ENCODE peak calls at places on chromosomes 11 and 22, in nine cellular contexts. B is activated CD4-positive, alpha-beta T cell treated with anti-CD3 and anti-CD28 coated beads for 4 hours; T is NCI-H1417 treated with DMSO at 0.1 percent for 48 hours; V is lung microvascular endothelial cell; N is Right ventricle myocardium superior; Z is stimulated activated CD8-positive, alpha-beta memory T cell treated with anti-CD3 and anti-CD28 coated beads, Interleukin-4, amount 100 ng/mL, for 1 hour; M is HS-27A; I is hippocampal formation; X is EL. E is an unnamed sample.

GRCh38 chr11:70490208-70490607 is 91.9 kb downstream of the CTTN start:
- DNase-seq in N (peak), I (no peak), B (no peak), V (no peak), T (no peak), M (no peak), Z (no peak), X (no peak), E (no peak)

GRCh38 chr22:50104149-50104548 is 14.3 kb downstream of the MOV10L1 start:
- DNase-seq in M (no peak), B (no peak), N (no peak), Z (no peak), X (no peak), T (no peak), I (no peak), V (no peak), E (no peak)

GRCh38 chr11:75450826-75451783 is 18.1 kb upstream of the KLHL35 start:
- DNase-seq in T (no peak), B (peak), M (no peak), I (no peak), V (no peak), Z (no peak), N (no peak), X (no peak), E (no peak)

GRCh38 chr11:123034587-123034986 is 27.3 kb downstream of the HSPA8 start:
- DNase-seq in X (no peak), M (no peak), T (no peak), V (no peak), N (no peak), Z (no peak), B (no peak), I (no peak), E (no peak)

GRCh38 chr22:23401111-23401909 is 178.8 kb downstream of the IGLL1 start:
- DNase-seq in B (no peak), Z (no peak), X (peak), I (no peak), N (no peak), T (no peak), M (peak), V (no peak), E (no peak)

GRCh38 chr22:41028841-41029240 is 63.6 kb upstream of the EP300 start:
- DNase-seq in N (no peak), M (no peak), T (no peak), X (peak), I (no peak), B (no peak), Z (no peak), V (peak), E (no peak)

GRCh38 chr22:17699696-17700330 is 61.3 kb downstream of the BCL2L13 start:
- DNase-seq in N (no peak), B (no peak), V (no peak), I (no peak), X (no peak), Z (no peak), M (no peak), T (no peak), E (no peak)

GRCh38 chr11:69918231-69918937 is 99.2 kb upstream of the FGF3 start:
- DNase-seq in M (no peak), V (no peak), I (no peak), X (no peak), N (peak), B (no peak), T (no peak), Z (no peak), E (no peak)

GRCh38 chr11:1123970-1124369 is 33.8 kb upstream of the MUC5AC start:
- DNase-seq in T (no peak), I (no peak), Z (no peak), V (no peak), M (no peak), N (no peak), B (no peak), X (no peak), E (no peak)

GRCh38 chr22:46582281-46582811 is 37.8 kb upstream of the GRAMD4 start:
- DNase-seq in B (no peak), X (no peak), T (no peak), Z (no peak), I (no peak), N (peak), M (no peak), V (no peak), E (no peak)

GRCh38 chr22:20400606-20401375 is 6.8 kb downstream of the ZNF74 start:
- DNase-seq in N (no peak), M (no peak), I (no peak), T (no peak), Z (no peak), X (no peak), V (no peak), B (no peak), E (no peak)

GRCh38 chr11:58965246-58965985 is 26.1 kb downstream of the GLYATL1 start:
- DNase-seq in T (no peak), I (no peak), N (no peak), B (no peak), V (no peak), X (peak), Z (no peak), M (peak), E (no peak)

GRCh38 chr22:38454011-38454360 is 1.0 kb downstream of the KCNJ4 start:
- DNase-seq in I (no peak), X (no peak), Z (no peak), T (no peak), B (no peak), V (no peak), M (no peak), N (no peak), E (no peak)

GRCh38 chr22:46649176-46650077 is 29.2 kb downstream of the GRAMD4 start:
- DNase-seq in Z (no peak), M (no peak), N (peak), I (no peak), T (no peak), X (no peak), V (no peak), B (no peak), E (no peak)

GRCh38 chr11:125070699-125071254 is 7.7 kb downstream of the SLC37A2 start:
- DNase-seq in V (peak), Z (no peak), X (peak), I (peak), M (no peak), N (peak), T (no peak), B (no peak), E (no peak)

GRCh38 chr11:118903204-118904015 is 19.7 kb downstream of the CXCR5 start:
- DNase-seq in M (no peak), B (no peak), X (no peak), V (no peak), T (no peak), I (no peak), Z (no peak), N (no peak), E (no peak)

GRCh38 chr11:125123947-125124633 is 12.7 kb upstream of the TMEM218 start:
- DNase-seq in X (peak), M (no peak), N (peak), V (peak), Z (no peak), I (peak), B (peak), T (no peak), E (no peak)

GRCh38 chr22:37146507-37147180 is 3.1 kb downstream of the IL2RB start:
- DNase-seq in M (no peak), V (no peak), I (no peak), N (peak), B (no peak), T (no peak), Z (no peak), X (no peak), E (no peak)

GRCh38 chr22:20458530-20459151 is 21.0 kb upstream of the SCARF2 start:
- DNase-seq in B (no peak), N (no peak), T (no peak), I (no peak), Z (no peak), X (no peak), V (no peak), M (no peak), E (no peak)

GRCh38 chr22:36415415-36416168 is 27.8 kb upstream of the MYH9 start:
- DNase-seq in T (no peak), B (no peak), N (no peak), X (peak), M (no peak), Z (no peak), V (no peak), I (no peak), E (no peak)

GRCh38 chr11:28793282-28793738 is 685.1 kb downstream of the METTL15 start:
- DNase-seq in V (no peak), Z (no peak), I (no peak), T (no peak), X (no peak), M (no peak), B (no peak), N (no peak), E (no peak)

GRCh38 chr11:2525941-2526807 is 81.4 kb downstream of the KCNQ1 start:
- DNase-seq in B (no peak), X (no peak), T (no peak), I (no peak), Z (no peak), V (no peak), M (no peak), N (peak), E (no peak)

GRCh38 chr11:66880484-66881211 is 23.8 kb downstream of the LRFN4 start:
- DNase-seq in N (no peak), Z (no peak), V (no peak), T (peak), B (no peak), X (no peak), M (no peak), I (peak), E (no peak)

GRCh38 chr11:117187428-117187798 is 8.9 kb downstream of the SIDT2 start:
- DNase-seq in X (no peak), Z (no peak), V (no peak), M (no peak), I (no peak), N (no peak), T (no peak), B (no peak), E (no peak)

GRCh38 chr11:86174101-86175046 is 70.2 kb upstream of the EED start:
- DNase-seq in Z (no peak), T (no peak), V (peak), X (peak), I (peak), N (peak), B (no peak), M (peak), E (no peak)

GRCh38 chr22:48949375-48950149 is 878.1 kb downstream of the BRD1 start:
- DNase-seq in N (no peak), B (no peak), Z (no peak), I (no peak), V (no peak), X (no peak), M (no peak), T (no peak), E (no peak)

GRCh38 chr11:12723410-12724297 is 49.4 kb downstream of the TEAD1 start:
- DNase-seq in X (peak), I (no peak), N (no peak), V (peak), T (no peak), Z (no peak), B (no peak), M (no peak), E (no peak)

GRCh38 chr11:1276061-1276790 is 33.2 kb downstream of the TOLLIP start:
- DNase-seq in V (no peak), N (peak), Z (no peak), M (no peak), I (peak), B (no peak), X (no peak), T (no peak), E (no peak)

GRCh38 chr11:103870821-103871309 is 165.6 kb upstream of the DDI1 start:
- DNase-seq in X (no peak), N (peak), B (no peak), T (no peak), V (no peak), Z (no peak), M (no peak), I (no peak), E (no peak)

GRCh38 chr11:74007691-74008372 is 1.1 kb downstream of the UCP3 start:
- DNase-seq in T (no peak), Z (no peak), I (no peak), N (no peak), V (no peak), B (no peak), X (no peak), M (no peak), E (no peak)

GRCh38 chr11:62245271-62245753 is 3.3 kb downstream of the SCGB1D2 start:
- DNase-seq in I (no peak), B (no peak), Z (no peak), M (no peak), T (no peak), X (peak), N (no peak), V (peak), E (no peak)

GRCh38 chr22:41513391-41513790 is 30.9 kb downstream of the POLR3H start:
- DNase-seq in V (no peak), N (no peak), Z (no peak), I (peak), M (no peak), T (no peak), B (no peak), X (no peak), E (peak)

GRCh38 chr11:72751293-72752087 is 718 bp downstream of the ARAP1 start:
- DNase-seq in B (no peak), Z (no peak), X (no peak), M (no peak), I (no peak), T (no peak), V (no peak), N (no peak), E (no peak)

GRCh38 chr22:17823226-17823625 is 49.0 kb upstream of the BID start:
- DNase-seq in T (no peak), I (no peak), N (no peak), B (no peak), Z (no peak), X (no peak), M (no peak), V (no peak), E (no peak)

GRCh38 chr11:126357055-126357962 is 1.8 kb downstream of the ST3GAL4 start:
- DNase-seq in T (no peak), N (no peak), Z (no peak), I (no peak), X (no peak), V (no peak), M (no peak), B (no peak), E (no peak)

GRCh38 chr22:39184586-39185577 is 32.4 kb upstream of the CBX7 start:
- DNase-seq in M (no peak), B (no peak), Z (no peak), I (no peak), X (no peak), N (peak), T (no peak), V (peak), E (no peak)

GRCh38 chr11:129215506-129216245 is 23.6 kb upstream of the ARHGAP32 start:
- DNase-seq in X (no peak), N (no peak), Z (no peak), T (no peak), M (no peak), I (no peak), V (no peak), B (no peak), E (no peak)

GRCh38 chr11:22194907-22195306 is 2.0 kb downstream of the ANO5 start:
- DNase-seq in B (no peak), T (no peak), M (no peak), I (no peak), N (no peak), Z (no peak), V (no peak), X (no peak), E (no peak)

GRCh38 chr11:42974510-42974909 is 337.3 kb upstream of the API5 start:
- DNase-seq in X (no peak), Z (no peak), T (no peak), I (no peak), V (no peak), N (no peak), M (no peak), B (no peak), E (no peak)

GRCh38 chr11:11973866-11974265 is 34.6 kb downstream of the DKK3 start:
- DNase-seq in I (no peak), Z (no peak), V (no peak), N (no peak), B (no peak), X (no peak), T (no peak), M (no peak), E (no peak)